ENCODE peak calls at places on chromosomes 2 and 18, in nine cellular contexts. One of them, this sample, is unnamed.

GRCh38 chr2:235609746-235610145 is 115.9 kb downstream of the AGAP1 start:
- DNase-seq in stimulated activated CD4-positive, alpha-beta T cell treated with anti-CD3 and anti-CD28 coated beads, Interleukin-4, amount 100 ng/mL, for 48 hours: no peak
- DNase-seq in glutamatergic neuron: no peak
- DNase-seq in Peyer's patch: no peak
- DNase-seq in GDM1: no peak
- DNase-seq in LoVo: no peak
- DNase-seq in ELF-1: no peak
- DNase-seq in kidney: no peak
- DNase-seq in pancreas: no peak
- DNase-seq in this sample: no peak

GRCh38 chr2:191675807-191676667 is 1.9 kb upstream of the NABP1 start:
- DNase-seq in ELF-1: no peak
- DNase-seq in GDM1: peak; percentile 91
- DNase-seq in Peyer's patch: peak; percentile 89
- DNase-seq in LoVo: no peak
- DNase-seq in kidney: peak; percentile 55
- DNase-seq in glutamatergic neuron: no peak
- DNase-seq in pancreas: no peak
- DNase-seq in stimulated activated CD4-positive, alpha-beta T cell treated with anti-CD3 and anti-CD28 coated beads, Interleukin-4, amount 100 ng/mL, for 48 hours: peak; percentile 18
- DNase-seq in this sample: peak; percentile 35

GRCh38 chr18:79635127-79635726 is 44.4 kb upstream of the CTDP1 start:
- DNase-seq in Peyer's patch: no peak
- DNase-seq in stimulated activated CD4-positive, alpha-beta T cell treated with anti-CD3 and anti-CD28 coated beads, Interleukin-4, amount 100 ng/mL, for 48 hours: no peak
- DNase-seq in glutamatergic neuron: no peak
- DNase-seq in GDM1: no peak
- DNase-seq in LoVo: no peak
- DNase-seq in ELF-1: no peak
- DNase-seq in kidney: no peak
- DNase-seq in pancreas: no peak
- DNase-seq in this sample: no peak

GRCh38 chr2:140416577-140416976 is 1636.4 kb upstream of the NXPH2 start:
- DNase-seq in LoVo: no peak
- DNase-seq in Peyer's patch: no peak
- DNase-seq in GDM1: no peak
- DNase-seq in glutamatergic neuron: no peak
- DNase-seq in kidney: no peak
- DNase-seq in pancreas: no peak
- DNase-seq in stimulated activated CD4-positive, alpha-beta T cell treated with anti-CD3 and anti-CD28 coated beads, Interleukin-4, amount 100 ng/mL, for 48 hours: no peak
- DNase-seq in ELF-1: no peak
- DNase-seq in this sample: no peak

GRCh38 chr2:191638079-191638801 is 39.7 kb upstream of the NABP1 start:
- DNase-seq in Peyer's patch: no peak
- DNase-seq in GDM1: no peak
- DNase-seq in LoVo: peak; percentile 43
- DNase-seq in kidney: no peak
- DNase-seq in pancreas: no peak
- DNase-seq in glutamatergic neuron: no peak
- DNase-seq in stimulated activated CD4-positive, alpha-beta T cell treated with anti-CD3 and anti-CD28 coated beads, Interleukin-4, amount 100 ng/mL, for 48 hours: no peak
- DNase-seq in ELF-1: no peak
- DNase-seq in this sample: no peak

GRCh38 chr2:656676-657075 is 20.5 kb downstream of the TMEM18 start:
- DNase-seq in LoVo: no peak
- DNase-seq in pancreas: no peak
- DNase-seq in stimulated activated CD4-positive, alpha-beta T cell treated with anti-CD3 and anti-CD28 coated beads, Interleukin-4, amount 100 ng/mL, for 48 hours: no peak
- DNase-seq in glutamatergic neuron: no peak
- DNase-seq in GDM1: no peak
- DNase-seq in ELF-1: no peak
- DNase-seq in kidney: no peak
- DNase-seq in Peyer's patch: no peak
- DNase-seq in this sample: no peak

GRCh38 chr2:201357216-201357615 is at the start of gene FLACC1:
- DNase-seq in GDM1: no peak
- DNase-seq in kidney: no peak
- DNase-seq in glutamatergic neuron: no peak
- DNase-seq in ELF-1: peak; percentile 86
- DNase-seq in stimulated activated CD4-positive, alpha-beta T cell treated with anti-CD3 and anti-CD28 coated beads, Interleukin-4, amount 100 ng/mL, for 48 hours: no peak
- DNase-seq in pancreas: no peak
- DNase-seq in LoVo: no peak
- DNase-seq in Peyer's patch: no peak
- DNase-seq in this sample: no peak

GRCh38 chr2:241092677-241093076 is 9.4 kb downstream of the MTERF4 start:
- DNase-seq in GDM1: no peak
- DNase-seq in pancreas: no peak
- DNase-seq in stimulated activated CD4-positive, alpha-beta T cell treated with anti-CD3 and anti-CD28 coated beads, Interleukin-4, amount 100 ng/mL, for 48 hours: no peak
- DNase-seq in kidney: no peak
- DNase-seq in ELF-1: no peak
- DNase-seq in Peyer's patch: no peak
- DNase-seq in LoVo: no peak
- DNase-seq in glutamatergic neuron: no peak
- DNase-seq in this sample: no peak

GRCh38 chr2:106956416-106956815 is 70.4 kb upstream of the ST6GAL2 start:
- DNase-seq in kidney: no peak
- DNase-seq in stimulated activated CD4-positive, alpha-beta T cell treated with anti-CD3 and anti-CD28 coated beads, Interleukin-4, amount 100 ng/mL, for 48 hours: no peak
- DNase-seq in GDM1: no peak
- DNase-seq in Peyer's patch: no peak
- DNase-seq in LoVo: no peak
- DNase-seq in glutamatergic neuron: no peak
- DNase-seq in pancreas: no peak
- DNase-seq in ELF-1: no peak
- DNase-seq in this sample: no peak

GRCh38 chr18:23798249-23798648 is 109.0 kb downstream of the LAMA3 start:
- DNase-seq in glutamatergic neuron: no peak
- DNase-seq in LoVo: no peak
- DNase-seq in kidney: no peak
- DNase-seq in ELF-1: no peak
- DNase-seq in GDM1: no peak
- DNase-seq in stimulated activated CD4-positive, alpha-beta T cell treated with anti-CD3 and anti-CD28 coated beads, Interleukin-4, amount 100 ng/mL, for 48 hours: no peak
- DNase-seq in Peyer's patch: no peak
- DNase-seq in pancreas: no peak
- DNase-seq in this sample: no peak

GRCh38 chr2:201821080-201821479 is 14.7 kb downstream of the CDK15 start:
- DNase-seq in pancreas: no peak
- DNase-seq in LoVo: no peak
- DNase-seq in glutamatergic neuron: no peak
- DNase-seq in kidney: no peak
- DNase-seq in stimulated activated CD4-positive, alpha-beta T cell treated with anti-CD3 and anti-CD28 coated beads, Interleukin-4, amount 100 ng/mL, for 48 hours: no peak
- DNase-seq in ELF-1: no peak
- DNase-seq in Peyer's patch: no peak
- DNase-seq in GDM1: no peak
- DNase-seq in this sample: no peak

GRCh38 chr2:154688373-154688772 is 10.1 kb upstream of the KCNJ3 start:
- DNase-seq in GDM1: no peak
- DNase-seq in kidney: no peak
- DNase-seq in stimulated activated CD4-positive, alpha-beta T cell treated with anti-CD3 and anti-CD28 coated beads, Interleukin-4, amount 100 ng/mL, for 48 hours: no peak
- DNase-seq in glutamatergic neuron: no peak
- DNase-seq in pancreas: no peak
- DNase-seq in Peyer's patch: no peak
- DNase-seq in LoVo: no peak
- DNase-seq in ELF-1: no peak
- DNase-seq in this sample: no peak

GRCh38 chr2:28406276-28407096 is 13.8 kb downstream of the FOSL2 start:
- DNase-seq in LoVo: no peak
- DNase-seq in Peyer's patch: peak; percentile 78
- DNase-seq in ELF-1: peak; percentile 43
- DNase-seq in pancreas: no peak
- DNase-seq in glutamatergic neuron: no peak
- DNase-seq in kidney: peak; percentile 87
- DNase-seq in GDM1: no peak
- DNase-seq in stimulated activated CD4-positive, alpha-beta T cell treated with anti-CD3 and anti-CD28 coated beads, Interleukin-4, amount 100 ng/mL, for 48 hours: no peak
- DNase-seq in this sample: no peak

GRCh38 chr18:36594621-36595020 is 234.2 kb downstream of the TPGS2 start:
- DNase-seq in ELF-1: no peak
- DNase-seq in Peyer's patch: no peak
- DNase-seq in GDM1: no peak
- DNase-seq in pancreas: no peak
- DNase-seq in kidney: no peak
- DNase-seq in stimulated activated CD4-positive, alpha-beta T cell treated with anti-CD3 and anti-CD28 coated beads, Interleukin-4, amount 100 ng/mL, for 48 hours: no peak
- DNase-seq in LoVo: no peak
- DNase-seq in glutamatergic neuron: no peak
- DNase-seq in this sample: no peak

GRCh38 chr2:138356178-138356577 is 145.4 kb upstream of the SPOPL start:
- DNase-seq in glutamatergic neuron: no peak
- DNase-seq in Peyer's patch: no peak
- DNase-seq in pancreas: no peak
- DNase-seq in kidney: no peak
- DNase-seq in ELF-1: no peak
- DNase-seq in GDM1: no peak
- DNase-seq in LoVo: no peak
- DNase-seq in stimulated activated CD4-positive, alpha-beta T cell treated with anti-CD3 and anti-CD28 coated beads, Interleukin-4, amount 100 ng/mL, for 48 hours: no peak
- DNase-seq in this sample: no peak

GRCh38 chr2:183564726-183565125 is 440.5 kb downstream of the NUP35 start:
- DNase-seq in ELF-1: no peak
- DNase-seq in pancreas: no peak
- DNase-seq in kidney: no peak
- DNase-seq in glutamatergic neuron: no peak
- DNase-seq in stimulated activated CD4-positive, alpha-beta T cell treated with anti-CD3 and anti-CD28 coated beads, Interleukin-4, amount 100 ng/mL, for 48 hours: no peak
- DNase-seq in LoVo: no peak
- DNase-seq in GDM1: no peak
- DNase-seq in Peyer's patch: no peak
- DNase-seq in this sample: no peak

GRCh38 chr2:60350791-60351190 is 202.7 kb downstream of the BCL11A start:
- DNase-seq in pancreas: no peak
- DNase-seq in LoVo: no peak
- DNase-seq in glutamatergic neuron: no peak
- DNase-seq in ELF-1: no peak
- DNase-seq in Peyer's patch: peak; percentile 79
- DNase-seq in stimulated activated CD4-positive, alpha-beta T cell treated with anti-CD3 and anti-CD28 coated beads, Interleukin-4, amount 100 ng/mL, for 48 hours: no peak
- DNase-seq in GDM1: no peak
- DNase-seq in kidney: no peak
- DNase-seq in this sample: no peak

GRCh38 chr2:68491582-68491981 is 24.2 kb downstream of the APLF start:
- DNase-seq in Peyer's patch: no peak
- DNase-seq in GDM1: no peak
- DNase-seq in stimulated activated CD4-positive, alpha-beta T cell treated with anti-CD3 and anti-CD28 coated beads, Interleukin-4, amount 100 ng/mL, for 48 hours: no peak
- DNase-seq in glutamatergic neuron: no peak
- DNase-seq in ELF-1: no peak
- DNase-seq in pancreas: no peak
- DNase-seq in kidney: no peak
- DNase-seq in LoVo: no peak
- DNase-seq in this sample: no peak

GRCh38 chr18:46793565-46793964 is 36.7 kb upstream of the ST8SIA5 start:
- DNase-seq in glutamatergic neuron: no peak
- DNase-seq in GDM1: no peak
- DNase-seq in kidney: no peak
- DNase-seq in ELF-1: no peak
- DNase-seq in pancreas: no peak
- DNase-seq in stimulated activated CD4-positive, alpha-beta T cell treated with anti-CD3 and anti-CD28 coated beads, Interleukin-4, amount 100 ng/mL, for 48 hours: no peak
- DNase-seq in LoVo: no peak
- DNase-seq in Peyer's patch: no peak
- DNase-seq in this sample: no peak

GRCh38 chr2:101149241-101150192 is 1.7 kb downstream of the TBC1D8 start:
- DNase-seq in ELF-1: peak; percentile 25
- DNase-seq in pancreas: peak; percentile 49
- DNase-seq in stimulated activated CD4-positive, alpha-beta T cell treated with anti-CD3 and anti-CD28 coated beads, Interleukin-4, amount 100 ng/mL, for 48 hours: no peak
- DNase-seq in GDM1: no peak
- DNase-seq in kidney: peak; percentile 76
- DNase-seq in glutamatergic neuron: no peak
- DNase-seq in Peyer's patch: peak; percentile 50
- DNase-seq in LoVo: peak; percentile 54
- DNase-seq in this sample: no peak

GRCh38 chr18:78659748-78660147 is 319.9 kb upstream of the SALL3 start:
- DNase-seq in glutamatergic neuron: peak; percentile 64
- DNase-seq in LoVo: no peak
- DNase-seq in kidney: no peak
- DNase-seq in stimulated activated CD4-positive, alpha-beta T cell treated with anti-CD3 and anti-CD28 coated beads, Interleukin-4, amount 100 ng/mL, for 48 hours: peak; percentile 6
- DNase-seq in Peyer's patch: no peak
- DNase-seq in pancreas: peak; percentile 36
- DNase-seq in ELF-1: peak; percentile 64
- DNase-seq in GDM1: no peak
- DNase-seq in this sample: no peak

GRCh38 chr2:46362667-46363012 is 65.4 kb downstream of the EPAS1 start:
- DNase-seq in GDM1: no peak
- DNase-seq in glutamatergic neuron: no peak
- DNase-seq in LoVo: no peak
- DNase-seq in kidney: no peak
- DNase-seq in stimulated activated CD4-positive, alpha-beta T cell treated with anti-CD3 and anti-CD28 coated beads, Interleukin-4, amount 100 ng/mL, for 48 hours: no peak
- DNase-seq in ELF-1: no peak
- DNase-seq in Peyer's patch: no peak
- DNase-seq in pancreas: no peak
- DNase-seq in this sample: no peak

GRCh38 chr2:121298476-121298875 is 13.5 kb upstream of the TFCP2L1 start:
- DNase-seq in ELF-1: no peak
- DNase-seq in kidney: no peak
- DNase-seq in GDM1: no peak
- DNase-seq in Peyer's patch: peak; percentile 19
- DNase-seq in stimulated activated CD4-positive, alpha-beta T cell treated with anti-CD3 and anti-CD28 coated beads, Interleukin-4, amount 100 ng/mL, for 48 hours: no peak
- DNase-seq in LoVo: no peak
- DNase-seq in glutamatergic neuron: no peak
- DNase-seq in pancreas: no peak
- DNase-seq in this sample: no peak

GRCh38 chr2:120750488-120751210 is 15.0 kb downstream of the GLI2 start:
- DNase-seq in kidney: no peak
- DNase-seq in pancreas: no peak
- DNase-seq in Peyer's patch: no peak
- DNase-seq in glutamatergic neuron: no peak
- DNase-seq in LoVo: no peak
- DNase-seq in stimulated activated CD4-positive, alpha-beta T cell treated with anti-CD3 and anti-CD28 coated beads, Interleukin-4, amount 100 ng/mL, for 48 hours: no peak
- DNase-seq in GDM1: no peak
- DNase-seq in ELF-1: no peak
- DNase-seq in this sample: no peak

GRCh38 chr18:78658531-78658930 is 321.1 kb upstream of the SALL3 start:
- DNase-seq in GDM1: no peak
- DNase-seq in glutamatergic neuron: no peak
- DNase-seq in pancreas: no peak
- DNase-seq in stimulated activated CD4-positive, alpha-beta T cell treated with anti-CD3 and anti-CD28 coated beads, Interleukin-4, amount 100 ng/mL, for 48 hours: no peak
- DNase-seq in Peyer's patch: no peak
- DNase-seq in kidney: no peak
- DNase-seq in LoVo: no peak
- DNase-seq in ELF-1: no peak
- DNase-seq in this sample: no peak

GRCh38 chr2:241986836-241987641 is 117.5 kb downstream of the RTP5 start:
- DNase-seq in GDM1: no peak
- DNase-seq in stimulated activated CD4-positive, alpha-beta T cell treated with anti-CD3 and anti-CD28 coated beads, Interleukin-4, amount 100 ng/mL, for 48 hours: no peak
- DNase-seq in glutamatergic neuron: no peak
- DNase-seq in ELF-1: no peak
- DNase-seq in kidney: no peak
- DNase-seq in Peyer's patch: no peak
- DNase-seq in pancreas: no peak
- DNase-seq in LoVo: no peak
- DNase-seq in this sample: no peak

GRCh38 chr18:30280861-30281470 is 761.6 kb downstream of the DSC3 start:
- DNase-seq in stimulated activated CD4-positive, alpha-beta T cell treated with anti-CD3 and anti-CD28 coated beads, Interleukin-4, amount 100 ng/mL, for 48 hours: no peak
- DNase-seq in kidney: no peak
- DNase-seq in pancreas: no peak
- DNase-seq in Peyer's patch: no peak
- DNase-seq in GDM1: no peak
- DNase-seq in LoVo: peak; percentile 46
- DNase-seq in glutamatergic neuron: no peak
- DNase-seq in ELF-1: peak; percentile 9
- DNase-seq in this sample: no peak

GRCh38 chr2:86020984-86021383 is 84.7 kb downstream of the POLR1A start:
- DNase-seq in GDM1: no peak
- DNase-seq in LoVo: no peak
- DNase-seq in Peyer's patch: no peak
- DNase-seq in stimulated activated CD4-positive, alpha-beta T cell treated with anti-CD3 and anti-CD28 coated beads, Interleukin-4, amount 100 ng/mL, for 48 hours: no peak
- DNase-seq in pancreas: no peak
- DNase-seq in kidney: no peak
- DNase-seq in glutamatergic neuron: no peak
- DNase-seq in ELF-1: no peak
- DNase-seq in this sample: no peak

GRCh38 chr2:201807452-201807980 is 1.2 kb downstream of the CDK15 start:
- DNase-seq in Peyer's patch: no peak
- DNase-seq in LoVo: no peak
- DNase-seq in pancreas: no peak
- DNase-seq in GDM1: no peak
- DNase-seq in glutamatergic neuron: peak; percentile 42
- DNase-seq in ELF-1: peak; percentile 24
- DNase-seq in kidney: peak; percentile 85
- DNase-seq in stimulated activated CD4-positive, alpha-beta T cell treated with anti-CD3 and anti-CD28 coated beads, Interleukin-4, amount 100 ng/mL, for 48 hours: no peak
- DNase-seq in this sample: no peak